ENCODE peak calls at places on chromosomes 16 and 17, in nine cellular contexts. One of them, this sample, is unnamed.

GRCh38 chr16:66612422-66612821 is 7.9 kb downstream of the CMTM3 start:
- DNase-seq in body of pancreas: peak; percentile 90
- DNase-seq in uterus: no peak
- DNase-seq in stomach: no peak
- DNase-seq in upper lobe of left lung: no peak
- DNase-seq in transverse colon: no peak
- DNase-seq in IMR-90: no peak
- DNase-seq in tibial nerve: no peak
- DNase-seq in breast epithelium: no peak
- DNase-seq in this sample: no peak

GRCh38 chr17:79916991-79917901 is 78.0 kb upstream of the CBX4 start:
- DNase-seq in body of pancreas: no peak
- DNase-seq in uterus: no peak
- DNase-seq in stomach: no peak
- DNase-seq in upper lobe of left lung: peak; percentile 63
- DNase-seq in transverse colon: no peak
- DNase-seq in IMR-90: no peak
- DNase-seq in tibial nerve: no peak
- DNase-seq in breast epithelium: no peak
- DNase-seq in this sample: no peak

GRCh38 chr16:89858973-89859808 is 14.2 kb upstream of the TCF25 start:
- DNase-seq in body of pancreas: no peak
- DNase-seq in uterus: no peak
- DNase-seq in stomach: no peak
- DNase-seq in upper lobe of left lung: peak; percentile 72
- DNase-seq in transverse colon: no peak
- DNase-seq in IMR-90: no peak
- DNase-seq in tibial nerve: no peak
- DNase-seq in breast epithelium: no peak
- DNase-seq in this sample: no peak

GRCh38 chr17:61314368-61315078 is 85.1 kb upstream of the TBX2 start:
- DNase-seq in body of pancreas: no peak
- DNase-seq in uterus: peak; percentile 69
- DNase-seq in stomach: peak; percentile 58
- DNase-seq in upper lobe of left lung: no peak
- DNase-seq in transverse colon: no peak
- DNase-seq in IMR-90: peak; percentile 60
- DNase-seq in tibial nerve: no peak
- DNase-seq in breast epithelium: peak; percentile 73
- DNase-seq in this sample: peak; percentile 60

GRCh38 chr16:86044241-86044671 is 145.3 kb downstream of the IRF8 start:
- DNase-seq in body of pancreas: peak; percentile 22
- DNase-seq in uterus: no peak
- DNase-seq in stomach: peak; percentile 31
- DNase-seq in upper lobe of left lung: peak; percentile 38
- DNase-seq in transverse colon: peak; percentile 39
- DNase-seq in IMR-90: peak; percentile 64
- DNase-seq in tibial nerve: no peak
- DNase-seq in breast epithelium: no peak
- DNase-seq in this sample: no peak

GRCh38 chr16:88669986-88670385 is 7.1 kb upstream of the MVD start:
- DNase-seq in body of pancreas: no peak
- DNase-seq in uterus: no peak
- DNase-seq in stomach: no peak
- DNase-seq in upper lobe of left lung: no peak
- DNase-seq in transverse colon: no peak
- DNase-seq in IMR-90: no peak
- DNase-seq in tibial nerve: no peak
- DNase-seq in breast epithelium: no peak
- DNase-seq in this sample: no peak

GRCh38 chr17:35740997-35741931 is 9.8 kb downstream of the RASL10B start:
- DNase-seq in body of pancreas: no peak
- DNase-seq in uterus: no peak
- DNase-seq in stomach: no peak
- DNase-seq in upper lobe of left lung: peak; percentile 85
- DNase-seq in transverse colon: no peak
- DNase-seq in IMR-90: no peak
- DNase-seq in tibial nerve: no peak
- DNase-seq in breast epithelium: no peak
- DNase-seq in this sample: peak; percentile 38

GRCh38 chr16:31459722-31460581 is 651 bp downstream of the ARMC5 start:
- DNase-seq in body of pancreas: peak; percentile 100
- DNase-seq in uterus: peak; percentile 100
- DNase-seq in stomach: peak; percentile 100
- DNase-seq in upper lobe of left lung: peak; percentile 100
- DNase-seq in transverse colon: peak; percentile 100
- DNase-seq in IMR-90: peak; percentile 99
- DNase-seq in tibial nerve: peak; percentile 100
- DNase-seq in breast epithelium: peak; percentile 100
- DNase-seq in this sample: peak; percentile 100

GRCh38 chr17:19376799-19377198 is 1.5 kb upstream of the MAPK7 start:
- DNase-seq in body of pancreas: peak; percentile 8
- DNase-seq in uterus: peak; percentile 9
- DNase-seq in stomach: no peak
- DNase-seq in upper lobe of left lung: no peak
- DNase-seq in transverse colon: no peak
- DNase-seq in IMR-90: no peak
- DNase-seq in tibial nerve: no peak
- DNase-seq in breast epithelium: no peak
- DNase-seq in this sample: no peak

GRCh38 chr16:86988920-86989715 is 328.1 kb downstream of the C16orf95 start:
- DNase-seq in body of pancreas: no peak
- DNase-seq in uterus: no peak
- DNase-seq in stomach: no peak
- DNase-seq in upper lobe of left lung: peak; percentile 56
- DNase-seq in transverse colon: no peak
- DNase-seq in IMR-90: no peak
- DNase-seq in tibial nerve: no peak
- DNase-seq in breast epithelium: no peak
- DNase-seq in this sample: no peak

GRCh38 chr17:46942441-46943217 is 19.7 kb downstream of the GOSR2 start:
- DNase-seq in body of pancreas: peak; percentile 63
- DNase-seq in uterus: peak; percentile 48
- DNase-seq in stomach: peak; percentile 74
- DNase-seq in upper lobe of left lung: no peak
- DNase-seq in transverse colon: peak; percentile 74
- DNase-seq in IMR-90: peak; percentile 75
- DNase-seq in tibial nerve: no peak
- DNase-seq in breast epithelium: no peak
- DNase-seq in this sample: peak; percentile 78
- H3K27ac ChIP-seq in body of pancreas: no peak overlapping the region
- H3K27ac ChIP-seq in uterus: no peak overlapping the region
- H3K27ac ChIP-seq in stomach: no peak overlapping the region
- H3K27ac ChIP-seq in upper lobe of left lung: no peak overlapping the region
- H3K27ac ChIP-seq in transverse colon: no peak overlapping the region
- H3K27ac ChIP-seq in IMR-90: no peak overlapping the region
- H3K27ac ChIP-seq in tibial nerve: no peak overlapping the region
- H3K27ac ChIP-seq in breast epithelium: no peak overlapping the region
- H3K27ac ChIP-seq in this sample: no peak overlapping the region

DNA sequence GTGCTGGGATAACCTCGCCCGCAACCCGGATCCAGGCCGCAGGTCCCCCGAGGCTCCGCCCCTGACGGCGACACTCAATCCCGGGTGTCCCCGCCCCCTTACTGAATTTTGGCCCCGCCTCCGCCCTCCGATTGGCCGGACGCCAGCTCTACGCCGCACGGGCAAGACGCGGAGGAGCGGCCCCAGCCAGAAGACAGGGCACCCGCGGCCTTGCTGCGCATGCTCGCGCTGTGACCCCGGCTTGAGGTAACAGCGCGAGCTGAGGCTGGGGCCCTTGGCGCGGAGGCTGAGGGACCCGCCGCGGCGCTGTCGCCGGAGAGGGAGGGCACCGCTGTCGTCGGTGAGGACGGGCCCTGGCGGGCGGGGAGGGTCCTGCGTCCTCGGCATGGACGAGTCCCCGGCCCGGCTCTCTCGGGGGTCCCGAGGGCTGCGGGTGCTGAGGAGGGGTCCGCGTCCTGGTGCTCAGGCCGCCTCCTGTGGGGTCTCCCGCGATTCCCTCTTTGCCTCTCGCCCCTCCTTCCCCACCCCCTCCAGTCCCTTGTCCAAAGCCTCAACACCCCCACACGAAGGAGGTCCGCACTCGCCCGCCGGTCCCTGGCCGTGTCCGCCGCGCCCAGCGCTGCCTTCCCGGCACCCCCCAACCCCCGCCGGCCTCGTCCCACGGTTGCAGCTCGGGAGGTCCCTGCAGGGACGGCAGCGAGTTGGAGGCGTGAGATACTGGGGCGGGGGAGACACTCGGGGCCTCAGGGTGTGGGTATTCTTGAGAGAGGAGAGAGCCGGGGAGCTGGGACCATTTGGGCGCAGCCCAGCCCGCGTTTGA is at the start of gene FLYWCH2:
- DNase-seq in body of pancreas: peak; percentile 97
- DNase-seq in uterus: peak; percentile 97
- DNase-seq in stomach: peak; percentile 100
- DNase-seq in upper lobe of left lung: peak; percentile 100
- DNase-seq in transverse colon: peak; percentile 100
- DNase-seq in IMR-90: peak; percentile 93
- DNase-seq in tibial nerve: peak; percentile 99
- DNase-seq in breast epithelium: peak; percentile 98
- DNase-seq in this sample: peak; percentile 96
- TF ChIP-seq POLR2A in body of pancreas: peak; percentile 68
- TF ChIP-seq POLR2A in uterus: peak; percentile 78
- TF ChIP-seq POLR2A in stomach: no peak
- TF ChIP-seq POLR2A in upper lobe of left lung: peak; percentile 74
- TF ChIP-seq POLR2A in transverse colon: peak; percentile 81
- TF ChIP-seq POLR2A in IMR-90: peak; percentile 52
- TF ChIP-seq POLR2A in tibial nerve: no peak
- TF ChIP-seq POLR2A in breast epithelium: peak; percentile 64
- TF ChIP-seq POLR2A in this sample: peak; percentile 54

DNA sequence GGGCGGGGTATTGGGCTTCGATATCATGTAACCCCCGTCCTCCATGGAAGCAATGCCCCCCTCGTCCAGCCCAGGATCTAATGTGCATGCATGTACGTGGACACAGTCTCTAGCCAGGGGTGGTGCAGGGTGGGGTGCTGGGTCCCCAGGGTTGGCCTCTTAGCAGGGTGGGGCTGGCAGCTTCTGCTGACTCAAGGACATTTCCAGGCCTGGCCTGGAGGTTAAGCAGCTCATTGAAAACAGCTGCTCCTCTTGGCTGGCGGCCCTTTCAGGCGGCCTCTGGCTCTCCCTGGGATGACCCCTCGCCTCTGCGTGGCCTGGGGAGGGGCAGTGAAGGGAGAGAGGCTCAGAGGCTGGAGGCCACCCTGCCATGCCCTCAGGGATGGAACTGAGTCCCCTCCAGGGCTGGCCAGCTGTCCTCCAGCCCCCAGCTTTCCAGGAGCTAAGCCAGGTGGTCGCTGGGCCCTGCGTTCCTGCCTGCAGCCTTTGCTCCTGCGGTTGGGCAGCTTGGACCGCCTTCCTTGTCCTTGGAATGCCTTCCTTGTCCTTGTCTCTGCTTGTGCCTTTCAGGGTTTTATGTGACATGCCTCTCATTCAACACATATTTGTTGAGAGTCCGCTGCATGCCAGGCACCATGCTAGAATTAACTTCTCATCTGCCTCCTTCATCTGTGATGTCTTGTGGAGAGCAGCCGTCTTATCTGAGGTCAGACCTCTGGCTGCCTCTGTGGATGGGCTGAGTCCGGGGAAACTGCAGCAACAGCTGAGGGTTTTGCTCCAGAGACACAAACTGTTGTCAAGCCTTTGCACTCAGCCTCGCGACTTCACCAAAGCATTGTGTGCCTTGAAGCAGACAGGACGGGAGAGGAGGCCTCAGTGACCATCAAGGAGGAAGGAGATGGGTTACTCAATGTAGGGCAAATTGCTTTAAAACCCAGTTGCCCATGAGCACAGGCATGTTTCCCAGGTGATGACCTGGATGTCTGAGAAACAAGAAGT is 26.7 kb downstream of the MRC2 start:
- DNase-seq in body of pancreas: peak; percentile 36
- DNase-seq in uterus: peak; percentile 59
- DNase-seq in stomach: peak; percentile 38
- DNase-seq in upper lobe of left lung: peak; percentile 83
- DNase-seq in transverse colon: peak; percentile 28
- DNase-seq in IMR-90: peak; percentile 38
- DNase-seq in tibial nerve: peak; percentile 52
- DNase-seq in breast epithelium: no peak
- DNase-seq in this sample: peak; percentile 85
- H3K4me1 ChIP-seq in body of pancreas: peaks cover 17% of the 10 kb centered on the region
- H3K4me1 ChIP-seq in uterus: no peaks in the 10 kb centered on the region
- H3K4me1 ChIP-seq in stomach: peaks cover 34% of the 10 kb centered on the region
- H3K4me1 ChIP-seq in upper lobe of left lung: peaks cover 21% of the 10 kb centered on the region
- H3K4me1 ChIP-seq in transverse colon: peaks cover 27% of the 10 kb centered on the region
- H3K4me1 ChIP-seq in IMR-90: peaks cover 23% of the 10 kb centered on the region
- H3K4me1 ChIP-seq in tibial nerve: peaks cover 23% of the 10 kb centered on the region
- H3K4me1 ChIP-seq in breast epithelium: peaks cover 13% of the 10 kb centered on the region
- H3K4me1 ChIP-seq in this sample: peaks cover 29% of the 10 kb centered on the region

GRCh38 chr16:14087590-14088154 is 16.6 kb downstream of the MRTFB start:
- DNase-seq in body of pancreas: no peak
- DNase-seq in uterus: no peak
- DNase-seq in stomach: no peak
- DNase-seq in upper lobe of left lung: no peak
- DNase-seq in transverse colon: no peak
- DNase-seq in IMR-90: no peak
- DNase-seq in tibial nerve: no peak
- DNase-seq in breast epithelium: no peak
- DNase-seq in this sample: no peak

GRCh38 chr16:14092579-14092978 is 21.5 kb downstream of the MRTFB start:
- DNase-seq in body of pancreas: no peak
- DNase-seq in uterus: no peak
- DNase-seq in stomach: no peak
- DNase-seq in upper lobe of left lung: no peak
- DNase-seq in transverse colon: no peak
- DNase-seq in IMR-90: peak; percentile 24
- DNase-seq in tibial nerve: no peak
- DNase-seq in breast epithelium: no peak
- DNase-seq in this sample: no peak

GRCh38 chr16:14088155-14088753 is 17.1 kb downstream of the MRTFB start:
- DNase-seq in body of pancreas: no peak
- DNase-seq in uterus: no peak
- DNase-seq in stomach: no peak
- DNase-seq in upper lobe of left lung: no peak
- DNase-seq in transverse colon: no peak
- DNase-seq in IMR-90: no peak
- DNase-seq in tibial nerve: no peak
- DNase-seq in breast epithelium: no peak
- DNase-seq in this sample: no peak

GRCh38 chr16:14086477-14086876 is 15.4 kb downstream of the MRTFB start:
- DNase-seq in body of pancreas: no peak
- DNase-seq in uterus: no peak
- DNase-seq in stomach: no peak
- DNase-seq in upper lobe of left lung: no peak
- DNase-seq in transverse colon: no peak
- DNase-seq in IMR-90: no peak
- DNase-seq in tibial nerve: no peak
- DNase-seq in breast epithelium: no peak
- DNase-seq in this sample: no peak

DNA sequence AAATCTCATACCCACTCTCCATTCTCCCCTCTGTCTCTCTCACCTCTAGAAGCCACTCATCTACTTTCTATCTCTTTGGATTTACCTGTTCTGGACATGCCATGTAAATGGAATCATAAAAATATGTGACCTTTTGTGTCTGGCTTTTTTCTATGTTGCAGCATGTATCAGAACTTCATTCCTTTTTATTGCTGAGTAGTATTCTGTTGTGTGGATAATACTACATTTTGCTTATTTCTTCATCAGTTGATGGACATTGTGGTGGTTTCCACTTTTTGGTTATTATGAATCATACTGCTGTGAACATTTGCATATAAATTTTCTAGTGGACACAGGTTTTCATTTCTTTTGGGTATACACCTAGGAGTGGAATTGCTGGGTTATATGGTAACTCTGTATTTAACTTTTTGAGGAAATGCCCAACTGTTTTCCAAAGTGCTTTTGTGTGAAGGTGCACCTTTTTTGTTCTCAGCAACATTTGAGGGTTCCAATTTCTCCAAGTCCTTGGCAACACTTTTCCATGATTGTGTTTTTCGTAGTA is 18.2 kb downstream of the MRTFB start:
- DNase-seq in body of pancreas: no peak
- DNase-seq in uterus: no peak
- DNase-seq in stomach: no peak
- DNase-seq in upper lobe of left lung: no peak
- DNase-seq in transverse colon: no peak
- DNase-seq in IMR-90: no peak
- DNase-seq in tibial nerve: no peak
- DNase-seq in breast epithelium: no peak
- DNase-seq in this sample: no peak
- H3K27ac ChIP-seq in body of pancreas: no peak overlapping the region
- H3K27ac ChIP-seq in uterus: peak overlapping the region; percentile 41
- H3K27ac ChIP-seq in stomach: no peak overlapping the region
- H3K27ac ChIP-seq in upper lobe of left lung: peak overlapping the region; percentile 58
- H3K27ac ChIP-seq in transverse colon: peak overlapping the region; percentile 69
- H3K27ac ChIP-seq in IMR-90: no peak overlapping the region
- H3K27ac ChIP-seq in tibial nerve: no peak overlapping the region
- H3K27ac ChIP-seq in breast epithelium: peak overlapping the region; percentile 35
- H3K27ac ChIP-seq in this sample: no peak overlapping the region